ENCODE peak calls at places on chromosomes 5 and 9, in six cellular contexts. V is H1, F is K562, J is GM12878, Q is GM12891, X is HepG2. Z is an unnamed sample.

GRCh38 chr5:44943637-44944036 is 134.9 kb downstream of the MRPS30 start:
- DNase-seq in V (no peak), F (no peak), J (no peak), Q (no peak), X (no peak), Z (no peak)

GRCh38 chr5:168710706-168711105 is 131.5 kb upstream of the PANK3 start:
- DNase-seq in V (no peak), F (no peak), J (no peak), Q (no peak), X (no peak), Z (no peak)

GRCh38 chr5:174571662-174572397 is 152.6 kb upstream of the MSX2 start:
- DNase-seq in V (no peak), F (no peak), J (no peak), Q (no peak), X (peak; percentile 28), Z (no peak)

GRCh38 chr5:139752506-139753350 is 42.9 kb upstream of the PSD2 start:
- DNase-seq in V (no peak), F (peak; percentile 75), J (no peak), Q (no peak), X (no peak), Z (no peak)

GRCh38 chr5:170757182-170757601 is 26.3 kb upstream of the GABRP start:
- DNase-seq in V (no peak), F (no peak), J (peak; percentile 25), Q (no peak), X (peak; percentile 21), Z (no peak)

GRCh38 chr5:57335092-57335491 is 147.5 kb downstream of the ACTBL2 start:
- DNase-seq in V (no peak), F (no peak), J (no peak), Q (no peak), X (peak; percentile 28), Z (no peak)

GRCh38 chr9:82031538-82032280 is 43.1 kb downstream of the SPATA31D1 start:
- DNase-seq in V (no peak), F (no peak), J (no peak), Q (no peak), X (peak; percentile 2), Z (no peak)

GRCh38 chr5:57598756-57599155 is 116.1 kb upstream of the ACTBL2 start:
- DNase-seq in V (no peak), F (no peak), J (no peak), Q (no peak), X (no peak), Z (no peak)

GRCh38 chr5:73135429-73136276 is 15.3 kb downstream of the TMEM171 start:
- DNase-seq in V (no peak), F (peak; percentile 43), J (no peak), Q (no peak), X (peak; percentile 18), Z (no peak)

GRCh38 chr5:138706655-138707480 is 46.4 kb upstream of the CTNNA1 start:
- DNase-seq in V (no peak), F (no peak), J (no peak), Q (no peak), X (no peak), Z (no peak)

GRCh38 chr9:131744171-131744714 is 4.4 kb upstream of the RAPGEF1 start:
- DNase-seq in V (no peak), F (no peak), J (no peak), Q (no peak), X (peak; percentile 51), Z (no peak)

GRCh38 chr9:93210324-93210973 is 26.5 kb downstream of the WNK2 start:
- DNase-seq in V (no peak), F (no peak), J (no peak), Q (no peak), X (no peak), Z (no peak)

GRCh38 chr9:111632695-111633388 is 1.7 kb downstream of the DNAJC25 start:
- DNase-seq in V (no peak), F (no peak), J (no peak), Q (no peak), X (no peak), Z (no peak)

GRCh38 chr5:1515311-1515920 is 8.3 kb downstream of the LPCAT1 start:
- DNase-seq in V (no peak), F (no peak), J (no peak), Q (no peak), X (no peak), Z (no peak)

GRCh38 chr5:132273631-132274030 is 16.1 kb downstream of the PDLIM4 start:
- DNase-seq in V (no peak), F (no peak), J (no peak), Q (no peak), X (no peak), Z (no peak)

GRCh38 chr5:132274050-132274869 is 16.8 kb downstream of the PDLIM4 start:
- DNase-seq in V (no peak), F (no peak), J (no peak), Q (no peak), X (no peak), Z (no peak)

GRCh38 chr5:132270706-132271105 is 13.2 kb downstream of the PDLIM4 start:
- DNase-seq in V (no peak), F (no peak), J (no peak), Q (no peak), X (no peak), Z (no peak)

GRCh38 chr5:132271251-132272246 is 14.1 kb downstream of the PDLIM4 start:
- DNase-seq in V (peak; percentile 66), F (no peak), J (no peak), Q (no peak), X (no peak), Z (no peak)

GRCh38 chr5:132272341-132273210 is 15.1 kb downstream of the PDLIM4 start:
- DNase-seq in V (peak; percentile 97), F (peak; percentile 85), J (no peak), Q (peak; percentile 60), X (peak; percentile 38), Z (no peak)
- TF ChIP-seq TAF1 in V (no peak), F (no peak), J (no peak), Q (no peak), X (no peak), Z (no peak)

GRCh38 chr9:5624655-5625054 is 4.3 kb upstream of the RIC1 start:
- DNase-seq in V (no peak), F (no peak), J (peak; percentile 52), Q (no peak), X (no peak), Z (no peak)

GRCh38 chr9:5628530-5629311 is at the start of gene RIC1:
- DNase-seq in V (peak; percentile 88), F (peak; percentile 92), J (peak; percentile 67), Q (peak; percentile 77), X (peak; percentile 81), Z (peak; percentile 79)

GRCh38 chr9:5628183-5628529 is 751 bp upstream of the RIC1 start:
- DNase-seq in V (no peak), F (no peak), J (no peak), Q (no peak), X (no peak), Z (no peak)

GRCh38 chr9:5625916-5626315 is 3.0 kb upstream of the RIC1 start:
- DNase-seq in V (no peak), F (no peak), J (no peak), Q (no peak), X (no peak), Z (no peak)

DNA sequence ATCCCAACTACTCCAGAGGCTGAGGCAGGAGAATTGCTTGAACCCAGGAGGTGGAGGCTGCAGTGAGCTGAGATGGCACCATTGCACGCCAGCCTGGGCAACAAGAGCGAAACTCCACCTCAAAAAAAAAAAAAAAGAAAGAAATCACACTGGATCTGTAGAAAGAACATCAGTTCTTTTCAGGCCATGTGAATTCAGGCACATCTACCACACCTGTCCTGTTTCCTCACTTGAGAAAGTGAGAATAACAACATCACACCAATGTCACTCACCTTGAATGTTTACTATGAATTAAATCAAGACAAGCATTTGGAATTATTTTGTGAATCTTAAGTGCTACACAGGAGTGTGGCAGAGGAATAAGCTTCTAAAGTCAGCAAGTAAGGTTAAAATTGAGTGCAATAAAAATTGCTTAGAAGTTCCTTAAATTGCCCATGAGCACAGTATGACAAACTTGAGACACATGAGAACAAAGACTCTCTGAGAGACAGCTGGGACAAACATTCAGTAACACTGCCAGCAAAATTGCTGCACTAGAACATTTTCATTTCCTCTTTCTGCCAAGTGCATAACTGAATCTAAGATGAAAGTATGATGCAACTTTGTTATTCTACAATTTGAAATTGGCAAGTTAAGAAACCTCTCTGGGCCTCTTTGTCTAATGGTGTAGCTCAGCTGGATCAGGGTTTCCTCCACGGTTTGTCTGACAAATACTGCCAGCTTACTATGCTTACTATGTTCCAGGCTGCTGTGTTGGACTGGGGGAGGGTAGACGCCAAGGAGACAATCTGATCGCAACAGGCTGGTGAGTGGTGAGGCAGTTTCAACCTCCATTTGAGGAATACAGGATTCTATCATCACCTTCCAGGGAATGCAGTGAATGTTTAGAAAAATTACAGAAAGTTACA is 1.9 kb upstream of the RIC1 start:
- DNase-seq in V (no peak), F (peak; percentile 76), J (peak; percentile 94), Q (no peak), X (no peak), Z (peak; percentile 48)
- TF ChIP-seq POLR2A in V (no peak), F (no peak), J (peak; percentile 75), Q (peak; percentile 57), X (no peak), Z (peak; percentile 33)

DNA sequence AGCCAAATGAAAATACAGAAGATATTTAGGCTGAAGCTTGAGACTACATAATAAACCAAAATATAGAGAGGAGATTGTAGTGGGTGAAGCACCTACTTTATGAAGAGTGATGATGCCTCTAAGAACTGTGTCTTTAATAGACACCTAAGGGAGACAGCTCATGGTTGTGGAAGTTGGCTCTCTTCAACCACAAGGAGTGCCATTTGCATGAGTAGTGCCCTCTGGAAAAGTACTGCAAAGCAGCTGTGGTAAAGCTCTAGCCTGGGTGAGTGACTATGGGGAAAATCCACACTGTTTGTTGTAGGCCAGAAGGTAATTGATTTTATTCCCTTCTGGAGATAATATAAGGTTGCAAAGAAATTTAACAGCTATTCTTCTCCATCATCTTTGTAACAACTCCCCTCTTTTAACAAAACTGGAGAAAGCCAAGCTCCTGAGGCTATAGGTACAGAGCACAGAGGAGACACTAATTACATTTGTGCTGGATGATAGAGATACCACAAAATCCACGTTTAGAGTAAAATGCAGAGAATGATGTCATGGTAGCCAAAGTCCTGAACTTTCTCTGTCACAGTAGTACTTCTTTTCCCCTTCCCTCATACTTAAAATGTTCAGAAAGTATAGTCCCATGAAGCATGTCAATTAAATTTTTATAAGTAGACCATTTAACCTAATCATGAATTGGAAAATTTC is 122.8 kb downstream of the STARD4 start:
- DNase-seq in V (no peak), F (no peak), J (no peak), Q (no peak), X (no peak), Z (no peak)
- TF ChIP-seq POLR2AphosphoS5 in V (no peak), F (no peak), J (no peak), Q (no peak), X (no peak), Z (no peak)

DNA sequence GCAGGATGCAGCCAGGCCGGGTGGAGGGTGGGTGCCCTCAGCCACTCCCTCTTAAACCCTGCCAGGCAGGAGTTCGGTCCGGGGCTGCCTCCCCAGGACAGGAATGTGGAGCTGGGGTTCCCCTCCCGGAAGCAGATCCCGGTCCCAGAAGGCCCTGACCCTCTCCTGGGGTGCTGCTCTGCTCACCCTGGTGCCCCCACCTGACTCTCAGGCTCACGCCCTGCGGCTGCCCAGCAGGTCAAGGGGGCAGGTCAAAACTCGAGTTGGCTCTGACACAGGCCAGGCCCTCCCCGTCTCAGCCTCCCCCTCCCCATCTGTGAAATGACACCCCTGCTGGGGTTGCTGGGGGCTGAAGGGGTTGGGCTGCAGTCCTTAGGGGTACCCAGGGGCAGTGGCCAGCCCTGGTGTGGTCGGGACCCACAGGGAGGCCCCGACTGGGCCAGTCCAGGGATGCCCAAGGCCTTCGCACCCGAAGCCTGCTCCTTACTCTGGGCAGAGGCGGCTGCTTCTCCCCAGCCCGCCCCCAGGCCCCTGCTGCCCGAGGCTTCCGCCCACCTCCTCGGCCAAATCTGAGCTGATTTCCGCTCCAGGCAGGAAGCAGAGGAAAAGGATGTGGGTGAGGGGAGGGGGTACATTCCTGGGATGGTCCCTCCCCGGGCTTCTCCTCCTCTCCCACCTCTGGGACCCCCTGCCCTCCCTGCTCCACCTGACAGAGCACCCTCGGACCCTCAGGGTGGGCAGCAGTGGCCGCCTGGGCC is 3.9 kb upstream of the NRARP start:
- DNase-seq in V (no peak), F (no peak), J (no peak), Q (no peak), X (no peak), Z (no peak)
- TF ChIP-seq TAF1 in V (no peak), F (no peak), J (no peak), Q (no peak), X (no peak), Z (no peak)

Z was measured in GM12892.